ENCODE peak calls at places on chromosome 3, in nine cellular contexts. One of them, this sample, is unnamed.

GRCh38 chr3:171744055-171744741 is 66.1 kb downstream of the PLD1 start:
- DNase-seq in brain microvascular endothelial cell: no peak
- DNase-seq in fibroblast of pulmonary artery: no peak
- DNase-seq in psoas muscle: no peak
- DNase-seq in neural progenitor cell: no peak
- DNase-seq in uterus: no peak
- DNase-seq in thoracic aorta: no peak
- DNase-seq in PC-3: no peak
- DNase-seq in transverse colon: no peak
- DNase-seq in this sample: no peak

GRCh38 chr3:150613034-150613433 is 9.9 kb downstream of the SELENOT start:
- DNase-seq in fibroblast of pulmonary artery: no peak
- DNase-seq in uterus: no peak
- DNase-seq in psoas muscle: no peak
- DNase-seq in transverse colon: no peak
- DNase-seq in PC-3: no peak
- DNase-seq in brain microvascular endothelial cell: no peak
- DNase-seq in thoracic aorta: no peak
- DNase-seq in neural progenitor cell: no peak
- DNase-seq in this sample: no peak

GRCh38 chr3:49607105-49607591 is 52.9 kb downstream of the BSN start:
- DNase-seq in transverse colon: no peak
- DNase-seq in neural progenitor cell: no peak
- DNase-seq in fibroblast of pulmonary artery: no peak
- DNase-seq in thoracic aorta: no peak
- DNase-seq in uterus: no peak
- DNase-seq in brain microvascular endothelial cell: no peak
- DNase-seq in PC-3: peak
- DNase-seq in psoas muscle: no peak
- DNase-seq in this sample: no peak

GRCh38 chr3:60444898-60445297 is 806.4 kb downstream of the FHIT start:
- DNase-seq in transverse colon: no peak
- DNase-seq in neural progenitor cell: no peak
- DNase-seq in brain microvascular endothelial cell: no peak
- DNase-seq in uterus: no peak
- DNase-seq in thoracic aorta: no peak
- DNase-seq in PC-3: no peak
- DNase-seq in psoas muscle: no peak
- DNase-seq in fibroblast of pulmonary artery: no peak
- DNase-seq in this sample: no peak

GRCh38 chr3:127417709-127418559 is 130.1 kb upstream of the PRR20G start:
- DNase-seq in brain microvascular endothelial cell: no peak
- DNase-seq in PC-3: no peak
- DNase-seq in uterus: no peak
- DNase-seq in neural progenitor cell: no peak
- DNase-seq in psoas muscle: peak
- DNase-seq in thoracic aorta: no peak
- DNase-seq in transverse colon: peak
- DNase-seq in fibroblast of pulmonary artery: peak
- DNase-seq in this sample: no peak

GRCh38 chr3:74883690-74884089 is 269.2 kb upstream of the CNTN3 start:
- DNase-seq in transverse colon: no peak
- DNase-seq in fibroblast of pulmonary artery: peak
- DNase-seq in PC-3: no peak
- DNase-seq in thoracic aorta: no peak
- DNase-seq in psoas muscle: no peak
- DNase-seq in neural progenitor cell: peak
- DNase-seq in uterus: no peak
- DNase-seq in brain microvascular endothelial cell: no peak
- DNase-seq in this sample: no peak

GRCh38 chr3:46187876-46188275 is 20.2 kb downstream of the CCR1 start:
- DNase-seq in PC-3: peak
- DNase-seq in uterus: no peak
- DNase-seq in psoas muscle: no peak
- DNase-seq in thoracic aorta: no peak
- DNase-seq in brain microvascular endothelial cell: peak
- DNase-seq in transverse colon: no peak
- DNase-seq in fibroblast of pulmonary artery: no peak
- DNase-seq in neural progenitor cell: no peak
- DNase-seq in this sample: no peak

GRCh38 chr3:52196977-52197376 is 983 bp upstream of the ALAS1 start:
- DNase-seq in thoracic aorta: no peak
- DNase-seq in brain microvascular endothelial cell: no peak
- DNase-seq in PC-3: peak
- DNase-seq in uterus: no peak
- DNase-seq in psoas muscle: no peak
- DNase-seq in neural progenitor cell: no peak
- DNase-seq in fibroblast of pulmonary artery: no peak
- DNase-seq in transverse colon: peak
- DNase-seq in this sample: no peak

GRCh38 chr3:120093119-120093922 is 926 bp downstream of the GSK3B start:
- DNase-seq in brain microvascular endothelial cell: no peak
- DNase-seq in transverse colon: peak
- DNase-seq in thoracic aorta: peak
- DNase-seq in fibroblast of pulmonary artery: peak
- DNase-seq in uterus: no peak
- DNase-seq in psoas muscle: no peak
- DNase-seq in PC-3: peak
- DNase-seq in neural progenitor cell: peak
- DNase-seq in this sample: peak

GRCh38 chr3:40116478-40117162 is 192.9 kb upstream of the EIF1B start:
- DNase-seq in brain microvascular endothelial cell: peak
- DNase-seq in fibroblast of pulmonary artery: peak
- DNase-seq in neural progenitor cell: no peak
- DNase-seq in thoracic aorta: no peak
- DNase-seq in PC-3: peak
- DNase-seq in psoas muscle: no peak
- DNase-seq in uterus: no peak
- DNase-seq in transverse colon: no peak
- DNase-seq in this sample: no peak

GRCh38 chr3:22798461-22798860 is 404.7 kb upstream of the UBE2E2 start:
- DNase-seq in transverse colon: no peak
- DNase-seq in psoas muscle: no peak
- DNase-seq in fibroblast of pulmonary artery: no peak
- DNase-seq in brain microvascular endothelial cell: no peak
- DNase-seq in neural progenitor cell: no peak
- DNase-seq in PC-3: no peak
- DNase-seq in thoracic aorta: no peak
- DNase-seq in uterus: no peak
- DNase-seq in this sample: no peak

GRCh38 chr3:158573714-158574113 is 2.7 kb downstream of the MLF1 start:
- DNase-seq in PC-3: peak
- DNase-seq in neural progenitor cell: peak
- DNase-seq in brain microvascular endothelial cell: no peak
- DNase-seq in transverse colon: no peak
- DNase-seq in psoas muscle: no peak
- DNase-seq in thoracic aorta: no peak
- DNase-seq in fibroblast of pulmonary artery: no peak
- DNase-seq in uterus: no peak
- DNase-seq in this sample: no peak

GRCh38 chr3:109113361-109113760 is 4.6 kb downstream of the MORC1 start:
- DNase-seq in fibroblast of pulmonary artery: no peak
- DNase-seq in transverse colon: no peak
- DNase-seq in psoas muscle: no peak
- DNase-seq in PC-3: no peak
- DNase-seq in neural progenitor cell: no peak
- DNase-seq in uterus: no peak
- DNase-seq in thoracic aorta: no peak
- DNase-seq in brain microvascular endothelial cell: no peak
- DNase-seq in this sample: no peak

GRCh38 chr3:11624704-11625375 is 18.9 kb downstream of the VGLL4 start:
- DNase-seq in brain microvascular endothelial cell: no peak
- DNase-seq in thoracic aorta: no peak
- DNase-seq in uterus: no peak
- DNase-seq in psoas muscle: no peak
- DNase-seq in transverse colon: no peak
- DNase-seq in PC-3: no peak
- DNase-seq in neural progenitor cell: no peak
- DNase-seq in fibroblast of pulmonary artery: no peak
- DNase-seq in this sample: no peak

GRCh38 chr3:99843590-99844260 is 26.1 kb downstream of the CMSS1 start:
- DNase-seq in thoracic aorta: no peak
- DNase-seq in uterus: no peak
- DNase-seq in fibroblast of pulmonary artery: no peak
- DNase-seq in neural progenitor cell: no peak
- DNase-seq in PC-3: no peak
- DNase-seq in psoas muscle: no peak
- DNase-seq in transverse colon: no peak
- DNase-seq in brain microvascular endothelial cell: no peak
- DNase-seq in this sample: no peak

GRCh38 chr3:10434144-10434937 is 71.0 kb downstream of the ATP2B2 start:
- DNase-seq in fibroblast of pulmonary artery: no peak
- DNase-seq in thoracic aorta: no peak
- DNase-seq in brain microvascular endothelial cell: no peak
- DNase-seq in psoas muscle: no peak
- DNase-seq in transverse colon: no peak
- DNase-seq in neural progenitor cell: no peak
- DNase-seq in PC-3: no peak
- DNase-seq in uterus: no peak
- DNase-seq in this sample: no peak

GRCh38 chr3:35505181-35505580 is 134.1 kb upstream of the ARPP21 start:
- DNase-seq in uterus: no peak
- DNase-seq in psoas muscle: peak
- DNase-seq in transverse colon: no peak
- DNase-seq in fibroblast of pulmonary artery: no peak
- DNase-seq in PC-3: no peak
- DNase-seq in neural progenitor cell: peak
- DNase-seq in thoracic aorta: no peak
- DNase-seq in brain microvascular endothelial cell: no peak
- DNase-seq in this sample: no peak

GRCh38 chr3:50657816-50658215 is 16.9 kb upstream of the DOCK3 start:
- DNase-seq in transverse colon: no peak
- DNase-seq in fibroblast of pulmonary artery: no peak
- DNase-seq in neural progenitor cell: no peak
- DNase-seq in PC-3: no peak
- DNase-seq in thoracic aorta: no peak
- DNase-seq in psoas muscle: peak
- DNase-seq in uterus: no peak
- DNase-seq in brain microvascular endothelial cell: no peak
- DNase-seq in this sample: no peak
- TF ChIP-seq CTCF in transverse colon: no peak
- TF ChIP-seq CTCF in fibroblast of pulmonary artery: no peak
- TF ChIP-seq CTCF in neural progenitor cell: no peak
- TF ChIP-seq CTCF in PC-3: no peak
- TF ChIP-seq CTCF in thoracic aorta: no peak
- TF ChIP-seq CTCF in psoas muscle: no peak
- TF ChIP-seq CTCF in uterus: no peak
- TF ChIP-seq CTCF in brain microvascular endothelial cell: no peak
- TF ChIP-seq CTCF in this sample: no peak

DNA sequence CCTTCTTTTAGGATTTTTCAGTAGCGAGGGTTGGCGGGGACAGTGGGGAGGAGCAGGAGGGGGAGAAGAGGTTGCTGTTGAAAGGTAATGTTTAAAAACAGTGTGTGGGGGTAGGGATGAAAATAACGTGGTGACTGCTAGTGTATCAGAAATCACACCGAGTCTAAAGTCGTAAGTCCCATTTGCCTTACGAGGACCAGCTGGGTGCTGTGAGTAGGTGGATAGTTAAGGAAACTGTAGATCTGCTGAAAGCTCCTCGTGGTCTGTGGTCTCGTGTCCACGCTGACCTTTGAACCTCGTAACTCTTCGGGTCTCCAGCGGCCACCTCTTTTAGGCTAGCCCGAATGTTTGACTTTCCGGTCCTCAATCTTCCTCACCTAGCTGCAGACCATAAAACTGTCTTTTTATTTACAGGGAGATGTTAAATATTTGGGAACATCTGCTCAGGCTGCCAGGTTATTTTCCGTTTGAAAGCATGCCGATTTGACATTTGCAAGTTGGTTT is 29.3 kb upstream of the ST3GAL6 start:
- DNase-seq in psoas muscle: no peak
- DNase-seq in thoracic aorta: no peak
- DNase-seq in fibroblast of pulmonary artery: peak
- DNase-seq in brain microvascular endothelial cell: peak
- DNase-seq in transverse colon: peak
- DNase-seq in PC-3: peak
- DNase-seq in neural progenitor cell: peak
- DNase-seq in uterus: no peak
- DNase-seq in this sample: peak
- H3K4me3 ChIP-seq in psoas muscle: peak
- H3K4me3 ChIP-seq in thoracic aorta: peak
- H3K4me3 ChIP-seq in fibroblast of pulmonary artery: peak
- H3K4me3 ChIP-seq in brain microvascular endothelial cell: peak
- H3K4me3 ChIP-seq in transverse colon: peak
- H3K4me3 ChIP-seq in PC-3: peak
- H3K4me3 ChIP-seq in neural progenitor cell: peak
- H3K4me3 ChIP-seq in uterus: peak
- H3K4me3 ChIP-seq in this sample: peak

DNA sequence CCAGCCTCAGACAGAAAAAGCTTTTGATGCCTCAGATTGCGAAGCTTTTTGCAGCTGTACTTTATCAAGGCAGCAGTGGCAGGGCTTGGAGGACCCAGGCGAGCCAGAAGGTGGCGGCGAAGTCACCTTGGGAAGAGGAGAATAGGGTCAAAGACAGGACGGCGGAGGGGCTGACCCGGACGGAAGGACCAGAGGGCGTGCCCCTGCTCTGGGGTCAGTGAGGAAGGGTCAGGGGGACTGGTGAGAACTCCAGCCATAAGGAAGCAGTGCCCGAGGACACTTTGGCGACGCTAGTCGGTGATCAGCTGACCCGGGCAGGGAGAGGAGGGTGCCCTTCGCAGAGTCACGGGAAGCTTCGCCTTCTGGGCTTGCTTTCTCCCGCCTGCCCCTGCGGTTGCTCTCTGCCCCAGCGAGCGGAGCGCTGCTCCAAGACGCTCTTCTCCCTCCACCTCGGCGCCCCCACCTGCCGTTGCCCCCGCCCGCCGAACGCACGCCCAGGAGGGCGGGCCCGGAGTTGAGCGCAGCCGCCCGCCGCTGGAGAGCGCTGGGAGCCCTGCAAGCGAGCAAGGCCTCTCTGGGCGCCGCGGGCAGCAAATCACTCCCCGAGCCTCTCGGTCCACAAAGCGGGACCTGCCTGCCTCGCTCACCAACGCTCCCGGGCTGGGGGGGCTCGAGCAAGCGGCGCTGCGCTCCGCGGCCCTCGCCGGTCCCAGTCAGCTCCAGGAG is 1.4 kb downstream of the CADPS start:
- DNase-seq in brain microvascular endothelial cell: no peak
- DNase-seq in thoracic aorta: no peak
- DNase-seq in psoas muscle: peak
- DNase-seq in PC-3: no peak
- DNase-seq in uterus: no peak
- DNase-seq in fibroblast of pulmonary artery: no peak
- DNase-seq in neural progenitor cell: peak
- DNase-seq in transverse colon: peak
- DNase-seq in this sample: peak
- TF ChIP-seq CTCF in brain microvascular endothelial cell: no peak
- TF ChIP-seq CTCF in thoracic aorta: no peak
- TF ChIP-seq CTCF in psoas muscle: no peak
- TF ChIP-seq CTCF in PC-3: no peak
- TF ChIP-seq CTCF in uterus: no peak
- TF ChIP-seq CTCF in fibroblast of pulmonary artery: no peak
- TF ChIP-seq CTCF in neural progenitor cell: peak
- TF ChIP-seq CTCF in transverse colon: peak
- TF ChIP-seq CTCF in this sample: no peak

DNA sequence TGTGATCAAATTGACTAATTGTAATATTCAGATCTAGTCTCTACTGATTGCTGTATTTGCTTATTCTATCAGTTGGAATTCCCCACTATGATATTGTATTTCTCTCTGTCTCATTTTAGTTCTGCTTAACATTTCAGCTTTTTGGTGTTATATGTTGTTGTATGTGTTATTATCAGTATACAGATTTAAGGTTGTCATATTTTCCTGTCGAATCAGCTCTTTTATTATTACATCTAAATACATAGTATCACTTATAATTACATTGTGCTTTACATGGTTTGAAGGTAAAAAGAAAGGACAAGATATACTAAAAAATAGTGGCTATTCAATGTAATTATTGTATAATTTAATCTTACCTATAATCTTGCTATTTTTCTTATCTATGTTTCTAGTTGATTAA is 207.3 kb downstream of the LRTM1 start:
- DNase-seq in fibroblast of pulmonary artery: no peak
- DNase-seq in uterus: no peak
- DNase-seq in transverse colon: no peak
- DNase-seq in neural progenitor cell: no peak
- DNase-seq in PC-3: no peak
- DNase-seq in thoracic aorta: no peak
- DNase-seq in psoas muscle: no peak
- DNase-seq in brain microvascular endothelial cell: no peak
- DNase-seq in this sample: no peak
- H3K4me3 ChIP-seq in fibroblast of pulmonary artery: no peak
- H3K4me3 ChIP-seq in uterus: no peak
- H3K4me3 ChIP-seq in transverse colon: no peak
- H3K4me3 ChIP-seq in neural progenitor cell: no peak
- H3K4me3 ChIP-seq in PC-3: no peak
- H3K4me3 ChIP-seq in thoracic aorta: no peak
- H3K4me3 ChIP-seq in psoas muscle: no peak
- H3K4me3 ChIP-seq in brain microvascular endothelial cell: no peak
- H3K4me3 ChIP-seq in this sample: no peak